ENCODE peak calls at places on chromosome 9, in four cellular contexts. H is astrocyte of the spinal cord, X is SHP77, W is neuronal stem cell. M is an unnamed sample.

GRCh38 chr9:126790561-126790960 is 14.3 kb upstream of the ZBTB43 start:
- DNase-seq in H (no peak), X (no peak), W (no peak), M (no peak)

GRCh38 chr9:113461943-113462342 is 1.6 kb upstream of the RGS3 start:
- DNase-seq in W (no peak), X (no peak), H (no peak), M (no peak)

GRCh38 chr9:17658237-17658636 is 79.4 kb downstream of the SH3GL2 start:
- DNase-seq in W (no peak), H (no peak), X (no peak), M (no peak)

GRCh38 chr9:70060883-70061507 is 17.3 kb downstream of the MAMDC2 start:
- DNase-seq in W (no peak), X (no peak), H (no peak), M (no peak)

GRCh38 chr9:15755660-15756059 is 202.8 kb downstream of the CCDC171 start:
- DNase-seq in X (no peak), W (no peak), H (no peak), M (no peak)

GRCh38 chr9:2086971-2087370 is 71.8 kb downstream of the SMARCA2 start:
- DNase-seq in X (no peak), H (no peak), W (no peak), M (no peak)

GRCh38 chr9:130368631-130369103 is 76.1 kb upstream of the ASS1 start:
- DNase-seq in W (no peak), H (no peak), X (no peak), M (no peak)

GRCh38 chr9:4497855-4498254 is 7.6 kb downstream of the SLC1A1 start:
- DNase-seq in H (peak), X (no peak), W (no peak), M (no peak)

GRCh38 chr9:90966475-90967150 is 165.0 kb downstream of the SYK start:
- DNase-seq in X (no peak), W (no peak), H (peak), M (no peak)

GRCh38 chr9:22117511-22118388 is 108.6 kb upstream of the CDKN2B start:
- DNase-seq in H (peak), W (no peak), X (no peak), M (no peak)

GRCh38 chr9:14132798-14133197 is 181.1 kb downstream of the NFIB start:
- DNase-seq in X (no peak), H (no peak), W (no peak), M (no peak)

GRCh38 chr9:34121996-34122395 is 4.5 kb downstream of the DCAF12 start:
- DNase-seq in W (no peak), H (no peak), X (no peak), M (no peak)

GRCh38 chr9:123778232-123778902 is 151.6 kb downstream of the DENND1A start:
- DNase-seq in X (no peak), H (no peak), W (no peak), M (no peak)

GRCh38 chr9:94140791-94141790 is 56.8 kb downstream of the PTPDC1 start:
- DNase-seq in X (no peak), W (no peak), H (peak), M (no peak)

GRCh38 chr9:127323393-127323792 is 58.8 kb downstream of the GARNL3 start:
- DNase-seq in X (no peak), W (no peak), H (no peak), M (no peak)

GRCh38 chr9:121194730-121195129 is 6.9 kb downstream of the RAB14 start:
- DNase-seq in X (no peak), H (no peak), W (no peak), M (no peak)

GRCh38 chr9:70080481-70081119 is 37.0 kb downstream of the MAMDC2 start:
- DNase-seq in W (no peak), H (peak), X (peak), M (no peak)

GRCh38 chr9:128987800-128988199 is 40.3 kb downstream of the NUP188 start:
- DNase-seq in W (no peak), H (peak), X (no peak), M (no peak)

GRCh38 chr9:112997236-112997941 is 14.6 kb downstream of the ZNF883 start:
- DNase-seq in H (peak), W (no peak), X (no peak), M (no peak)

GRCh38 chr9:92728831-92729734 is 35.5 kb downstream of the BICD2 start:
- DNase-seq in W (no peak), H (no peak), X (peak), M (peak)

GRCh38 chr9:6869081-6869948 is 111.5 kb downstream of the KDM4C start:
- DNase-seq in H (peak), W (no peak), X (no peak), M (no peak)

GRCh38 chr9:99076483-99077171 is 28.3 kb upstream of the TGFBR1 start:
- DNase-seq in W (no peak), X (no peak), H (no peak), M (no peak)

GRCh38 chr9:70491798-70492736 is 77.6 kb upstream of the KLF9 start:
- DNase-seq in W (no peak), X (no peak), H (no peak), M (no peak)

GRCh38 chr9:32395483-32396216 is 11.2 kb downstream of the ACO1 start:
- DNase-seq in H (peak), W (no peak), X (no peak), M (no peak)

M was measured in neural progenitor cell.